ENCODE peak calls at places on chromosomes 4 and X, in eight cellular contexts. One of them, this sample, is unnamed.

GRCh38 chr4:92035666-92036065 is 268.1 kb upstream of the GRID2 start:
- DNase-seq in fibroblast of pulmonary artery: no peak
- DNase-seq in AG10803: no peak
- DNase-seq in suprapubic skin: no peak
- DNase-seq in breast epithelium: no peak
- DNase-seq in WTC11: no peak
- DNase-seq in neural progenitor cell: no peak
- DNase-seq in endodermal cell: no peak
- DNase-seq in this sample: no peak

GRCh38 chrX:45322820-45323219 is 122.1 kb upstream of the DIPK2B start:
- DNase-seq in fibroblast of pulmonary artery: peak; percentile 13
- DNase-seq in breast epithelium: no peak
- DNase-seq in AG10803: peak; percentile 65
- DNase-seq in endodermal cell: no peak
- DNase-seq in WTC11: no peak
- DNase-seq in neural progenitor cell: no peak
- DNase-seq in suprapubic skin: no peak
- DNase-seq in this sample: no peak

GRCh38 chrX:17081969-17082368 is 135.5 kb downstream of the REPS2 start:
- DNase-seq in breast epithelium: no peak
- DNase-seq in neural progenitor cell: peak; percentile 21
- DNase-seq in WTC11: no peak
- DNase-seq in AG10803: peak; percentile 16
- DNase-seq in fibroblast of pulmonary artery: no peak
- DNase-seq in endodermal cell: no peak
- DNase-seq in suprapubic skin: no peak
- DNase-seq in this sample: no peak

GRCh38 chr4:169079942-169080827 is 70.1 kb upstream of the CBR4 start:
- DNase-seq in suprapubic skin: no peak
- DNase-seq in fibroblast of pulmonary artery: peak; percentile 88
- DNase-seq in endodermal cell: no peak
- DNase-seq in WTC11: no peak
- DNase-seq in neural progenitor cell: no peak
- DNase-seq in breast epithelium: peak; percentile 56
- DNase-seq in AG10803: peak; percentile 46
- DNase-seq in this sample: peak; percentile 77

GRCh38 chr4:185016946-185017797 is 1.1 kb upstream of the HELT start:
- DNase-seq in suprapubic skin: no peak
- DNase-seq in breast epithelium: no peak
- DNase-seq in AG10803: peak; percentile 9
- DNase-seq in fibroblast of pulmonary artery: peak; percentile 20
- DNase-seq in endodermal cell: peak; percentile 63
- DNase-seq in WTC11: peak; percentile 46
- DNase-seq in neural progenitor cell: peak; percentile 77
- DNase-seq in this sample: no peak

GRCh38 chr4:25857403-25857802 is 5.4 kb downstream of the SEL1L3 start:
- DNase-seq in WTC11: no peak
- DNase-seq in fibroblast of pulmonary artery: peak; percentile 39
- DNase-seq in breast epithelium: no peak
- DNase-seq in suprapubic skin: no peak
- DNase-seq in AG10803: no peak
- DNase-seq in endodermal cell: no peak
- DNase-seq in neural progenitor cell: no peak
- DNase-seq in this sample: no peak

GRCh38 chr4:3462790-3463415 is at the start of gene DOK7:
- DNase-seq in breast epithelium: no peak
- DNase-seq in fibroblast of pulmonary artery: no peak
- DNase-seq in WTC11: peak; percentile 44
- DNase-seq in neural progenitor cell: peak; percentile 71
- DNase-seq in AG10803: no peak
- DNase-seq in endodermal cell: peak; percentile 81
- DNase-seq in suprapubic skin: no peak
- DNase-seq in this sample: no peak

GRCh38 chr4:118281611-118282442 is 71.0 kb downstream of the PRSS12 start:
- DNase-seq in breast epithelium: no peak
- DNase-seq in endodermal cell: peak; percentile 71
- DNase-seq in fibroblast of pulmonary artery: peak; percentile 26
- DNase-seq in AG10803: peak; percentile 58
- DNase-seq in neural progenitor cell: peak; percentile 43
- DNase-seq in WTC11: no peak
- DNase-seq in suprapubic skin: no peak
- DNase-seq in this sample: peak; percentile 79

GRCh38 chr4:103306870-103307345 is 108.8 kb upstream of the CENPE start:
- DNase-seq in WTC11: no peak
- DNase-seq in neural progenitor cell: peak; percentile 5
- DNase-seq in breast epithelium: no peak
- DNase-seq in AG10803: no peak
- DNase-seq in endodermal cell: peak; percentile 75
- DNase-seq in fibroblast of pulmonary artery: peak; percentile 6
- DNase-seq in suprapubic skin: peak; percentile 76
- DNase-seq in this sample: peak; percentile 50

GRCh38 chr4:65046496-65047101 is 623.7 kb downstream of the EPHA5 start:
- DNase-seq in WTC11: no peak
- DNase-seq in AG10803: no peak
- DNase-seq in breast epithelium: no peak
- DNase-seq in fibroblast of pulmonary artery: peak; percentile 36
- DNase-seq in neural progenitor cell: no peak
- DNase-seq in endodermal cell: peak; percentile 43
- DNase-seq in suprapubic skin: no peak
- DNase-seq in this sample: peak; percentile 13

GRCh38 chrX:2243913-2244460 is 256.8 kb downstream of the DHRSX start:
- DNase-seq in fibroblast of pulmonary artery: no peak
- DNase-seq in AG10803: peak; percentile 90
- DNase-seq in WTC11: no peak
- DNase-seq in endodermal cell: no peak
- DNase-seq in neural progenitor cell: no peak
- DNase-seq in suprapubic skin: no peak
- DNase-seq in breast epithelium: no peak
- DNase-seq in this sample: no peak

GRCh38 chr4:4677825-4678522 is 136.1 kb upstream of the STX18 start:
- DNase-seq in suprapubic skin: no peak
- DNase-seq in WTC11: peak; percentile 61
- DNase-seq in AG10803: peak; percentile 95
- DNase-seq in breast epithelium: no peak
- DNase-seq in fibroblast of pulmonary artery: peak; percentile 72
- DNase-seq in endodermal cell: peak; percentile 85
- DNase-seq in neural progenitor cell: peak; percentile 68
- DNase-seq in this sample: peak; percentile 42

GRCh38 chr4:73308286-73308685 is 49.7 kb upstream of the ANKRD17 start:
- DNase-seq in WTC11: no peak
- DNase-seq in breast epithelium: no peak
- DNase-seq in AG10803: peak; percentile 25
- DNase-seq in suprapubic skin: no peak
- DNase-seq in endodermal cell: no peak
- DNase-seq in fibroblast of pulmonary artery: peak; percentile 55
- DNase-seq in neural progenitor cell: peak; percentile 5
- DNase-seq in this sample: no peak

GRCh38 chr4:150510176-150510875 is 71.6 kb upstream of the MAB21L2 start:
- DNase-seq in AG10803: peak; percentile 80
- DNase-seq in WTC11: no peak
- DNase-seq in fibroblast of pulmonary artery: peak; percentile 92
- DNase-seq in endodermal cell: no peak
- DNase-seq in breast epithelium: no peak
- DNase-seq in suprapubic skin: no peak
- DNase-seq in neural progenitor cell: peak; percentile 15
- DNase-seq in this sample: no peak

GRCh38 chr4:10396181-10396580 is 61.0 kb downstream of the ZNF518B start:
- DNase-seq in AG10803: no peak
- DNase-seq in WTC11: no peak
- DNase-seq in endodermal cell: no peak
- DNase-seq in neural progenitor cell: no peak
- DNase-seq in fibroblast of pulmonary artery: no peak
- DNase-seq in suprapubic skin: no peak
- DNase-seq in breast epithelium: no peak
- DNase-seq in this sample: no peak

GRCh38 chrX:106999002-106999975 is 723 bp downstream of the MORC4 start:
- DNase-seq in AG10803: peak; percentile 51
- DNase-seq in breast epithelium: no peak
- DNase-seq in endodermal cell: peak; percentile 70
- DNase-seq in fibroblast of pulmonary artery: peak; percentile 64
- DNase-seq in WTC11: peak; percentile 25
- DNase-seq in neural progenitor cell: peak; percentile 60
- DNase-seq in suprapubic skin: no peak
- DNase-seq in this sample: peak; percentile 34

GRCh38 chrX:107025538-107025937 is 25.5 kb upstream of the MORC4 start:
- DNase-seq in neural progenitor cell: peak; percentile 50
- DNase-seq in AG10803: peak; percentile 23
- DNase-seq in fibroblast of pulmonary artery: peak; percentile 48
- DNase-seq in WTC11: no peak
- DNase-seq in suprapubic skin: no peak
- DNase-seq in endodermal cell: no peak
- DNase-seq in breast epithelium: no peak
- DNase-seq in this sample: no peak

GRCh38 chr4:153207561-153207960 is 3.3 kb downstream of the TRIM2 start:
- DNase-seq in WTC11: peak; percentile 42
- DNase-seq in endodermal cell: peak; percentile 77
- DNase-seq in AG10803: peak; percentile 20
- DNase-seq in suprapubic skin: no peak
- DNase-seq in fibroblast of pulmonary artery: peak; percentile 38
- DNase-seq in breast epithelium: no peak
- DNase-seq in neural progenitor cell: peak; percentile 51
- DNase-seq in this sample: peak; percentile 49

GRCh38 chr4:147874109-147874508 is 142.2 kb downstream of the ARHGAP10 start:
- DNase-seq in neural progenitor cell: no peak
- DNase-seq in fibroblast of pulmonary artery: no peak
- DNase-seq in WTC11: no peak
- DNase-seq in endodermal cell: no peak
- DNase-seq in AG10803: no peak
- DNase-seq in suprapubic skin: no peak
- DNase-seq in breast epithelium: no peak
- DNase-seq in this sample: no peak

GRCh38 chrX:70479197-70479969 is 34.7 kb downstream of the DLG3 start:
- DNase-seq in endodermal cell: no peak
- DNase-seq in fibroblast of pulmonary artery: peak; percentile 65
- DNase-seq in neural progenitor cell: no peak
- DNase-seq in WTC11: no peak
- DNase-seq in breast epithelium: no peak
- DNase-seq in AG10803: peak; percentile 54
- DNase-seq in suprapubic skin: no peak
- DNase-seq in this sample: no peak

GRCh38 chr4:59936566-59936965 is 1263.6 kb upstream of the ADGRL3 start:
- DNase-seq in endodermal cell: no peak
- DNase-seq in breast epithelium: no peak
- DNase-seq in suprapubic skin: no peak
- DNase-seq in fibroblast of pulmonary artery: no peak
- DNase-seq in neural progenitor cell: no peak
- DNase-seq in AG10803: no peak
- DNase-seq in WTC11: no peak
- DNase-seq in this sample: no peak

GRCh38 chrX:109926743-109927662 is 75.9 kb upstream of the TMEM164 start:
- DNase-seq in WTC11: no peak
- DNase-seq in breast epithelium: no peak
- DNase-seq in suprapubic skin: no peak
- DNase-seq in endodermal cell: no peak
- DNase-seq in fibroblast of pulmonary artery: no peak
- DNase-seq in neural progenitor cell: no peak
- DNase-seq in AG10803: no peak
- DNase-seq in this sample: no peak

GRCh38 chr4:3780347-3781171 is 14.4 kb downstream of the ADRA2C start:
- DNase-seq in breast epithelium: no peak
- DNase-seq in fibroblast of pulmonary artery: no peak
- DNase-seq in AG10803: no peak
- DNase-seq in WTC11: no peak
- DNase-seq in suprapubic skin: no peak
- DNase-seq in endodermal cell: peak; percentile 84
- DNase-seq in neural progenitor cell: no peak
- DNase-seq in this sample: peak; percentile 95

GRCh38 chrX:8636442-8636841 is 95.5 kb downstream of the ANOS1 start:
- DNase-seq in AG10803: no peak
- DNase-seq in WTC11: no peak
- DNase-seq in fibroblast of pulmonary artery: no peak
- DNase-seq in suprapubic skin: no peak
- DNase-seq in neural progenitor cell: no peak
- DNase-seq in endodermal cell: no peak
- DNase-seq in breast epithelium: no peak
- DNase-seq in this sample: no peak
- TF ChIP-seq CTCF in AG10803: no peak
- TF ChIP-seq CTCF in WTC11: no peak
- TF ChIP-seq CTCF in fibroblast of pulmonary artery: no peak
- TF ChIP-seq CTCF in suprapubic skin: no peak
- TF ChIP-seq CTCF in neural progenitor cell: no peak
- TF ChIP-seq CTCF in endodermal cell: no peak
- TF ChIP-seq CTCF in breast epithelium: no peak
- TF ChIP-seq CTCF in this sample: no peak

DNA sequence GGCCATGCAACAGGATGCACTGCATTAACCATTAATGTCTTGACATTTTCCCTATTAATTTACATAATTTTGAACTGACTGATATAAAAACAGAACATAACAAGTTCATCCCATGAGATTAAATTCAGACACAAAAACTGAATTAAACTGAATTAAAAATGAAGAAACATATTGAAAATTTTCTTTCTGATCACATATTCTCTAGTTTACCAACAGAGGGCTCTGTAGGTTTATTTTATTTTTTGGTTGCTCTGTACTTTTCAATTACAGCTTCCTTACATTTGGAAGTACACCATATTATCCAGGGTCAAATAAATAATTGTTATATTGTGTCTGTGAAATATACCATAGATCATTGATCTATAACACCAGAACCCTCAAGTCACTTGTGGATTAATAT is 27.3 kb upstream of the CT83 start:
- DNase-seq in fibroblast of pulmonary artery: peak; percentile 3
- DNase-seq in suprapubic skin: no peak
- DNase-seq in AG10803: peak; percentile 0
- DNase-seq in WTC11: no peak
- DNase-seq in breast epithelium: no peak
- DNase-seq in endodermal cell: no peak
- DNase-seq in neural progenitor cell: no peak
- DNase-seq in this sample: no peak
- TF ChIP-seq CTCF in fibroblast of pulmonary artery: peak; percentile 16
- TF ChIP-seq CTCF in suprapubic skin: no peak
- TF ChIP-seq CTCF in AG10803: peak; percentile 43
- TF ChIP-seq CTCF in WTC11: no peak
- TF ChIP-seq CTCF in breast epithelium: no peak
- TF ChIP-seq CTCF in endodermal cell: peak; percentile 82
- TF ChIP-seq CTCF in neural progenitor cell: peak; percentile 55
- TF ChIP-seq CTCF in this sample: peak; percentile 30

GRCh38 chr4:139633661-139634060 is 32.0 kb upstream of the MGST2 start:
- DNase-seq in fibroblast of pulmonary artery: peak; percentile 51
- DNase-seq in AG10803: peak; percentile 29
- DNase-seq in breast epithelium: no peak
- DNase-seq in neural progenitor cell: peak; percentile 62
- DNase-seq in suprapubic skin: no peak
- DNase-seq in WTC11: peak; percentile 48
- DNase-seq in endodermal cell: peak; percentile 83
- DNase-seq in this sample: peak; percentile 39
- TF ChIP-seq CTCF in fibroblast of pulmonary artery: peak; percentile 55
- TF ChIP-seq CTCF in AG10803: peak; percentile 59
- TF ChIP-seq CTCF in breast epithelium: no peak
- TF ChIP-seq CTCF in neural progenitor cell: peak; percentile 58
- TF ChIP-seq CTCF in suprapubic skin: no peak
- TF ChIP-seq CTCF in WTC11: peak; percentile 22
- TF ChIP-seq CTCF in endodermal cell: peak; percentile 72
- TF ChIP-seq CTCF in this sample: peak; percentile 72

DNA sequence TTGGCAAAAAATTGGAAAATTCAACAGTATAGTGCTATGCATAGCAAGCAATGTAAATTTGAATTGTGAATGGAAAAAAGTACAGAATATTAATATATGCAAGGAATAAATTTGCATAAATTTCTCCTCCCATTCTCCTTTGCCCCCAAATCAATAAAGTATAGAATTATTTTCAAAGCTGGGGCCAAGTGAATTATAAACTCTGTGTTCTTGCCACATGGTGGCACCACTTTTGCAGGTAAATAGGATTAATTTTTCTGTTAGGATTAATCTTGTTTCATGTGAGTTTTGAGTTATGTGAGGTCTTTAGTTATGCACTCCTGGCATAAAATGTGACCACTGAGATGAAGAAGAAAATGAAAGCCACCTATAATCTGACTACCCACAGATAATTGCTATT is 19.9 kb downstream of the COPS4 start:
- DNase-seq in fibroblast of pulmonary artery: peak; percentile 47
- DNase-seq in AG10803: peak; percentile 38
- DNase-seq in breast epithelium: no peak
- DNase-seq in endodermal cell: no peak
- DNase-seq in WTC11: no peak
- DNase-seq in suprapubic skin: no peak
- DNase-seq in neural progenitor cell: no peak
- DNase-seq in this sample: no peak
- TF ChIP-seq CTCF in fibroblast of pulmonary artery: peak; percentile 39
- TF ChIP-seq CTCF in AG10803: peak; percentile 44
- TF ChIP-seq CTCF in breast epithelium: no peak
- TF ChIP-seq CTCF in endodermal cell: peak; percentile 55
- TF ChIP-seq CTCF in WTC11: no peak
- TF ChIP-seq CTCF in suprapubic skin: no peak
- TF ChIP-seq CTCF in neural progenitor cell: no peak
- TF ChIP-seq CTCF in this sample: peak; percentile 29